ENCODE peak calls at places on chromosomes 4 and X, in six cellular contexts. O, Y, J, Q, V and G are unnamed samples.
A peak's percentile ranks its signal among the peaks of the same experiment; 100 is the strongest.

GRCh38 chr4:108336076-108336475 is 167.3 kb upstream of the LEF1 start:
- DNase-seq in O (no peak), Y (no peak), J (no peak), Q (no peak), V (no peak), G (no peak)

GRCh38 chr4:167232805-167233522 is 1.3 kb downstream of the SPOCK3 start:
- DNase-seq in O (no peak), Y (no peak), J (peak; percentile 9), Q (no peak), V (no peak), G (no peak)

GRCh38 chr4:98688416-98689290 is 30.2 kb upstream of the TSPAN5 start:
- DNase-seq in O (peak; percentile 46), Y (no peak), J (no peak), Q (no peak), V (no peak), G (no peak)

GRCh38 chr4:185708348-185708747 is 103.6 kb downstream of the SORBS2 start:
- DNase-seq in O (peak; percentile 58), Y (no peak), J (no peak), Q (no peak), V (no peak), G (no peak)

GRCh38 chr4:110106946-110107325 is 91.5 kb downstream of the ELOVL6 start:
- DNase-seq in O (peak; percentile 71), Y (no peak), J (no peak), Q (peak; percentile 4), V (no peak), G (no peak)

GRCh38 chr4:106530816-106531215 is 162.2 kb upstream of the GIMD1 start:
- DNase-seq in O (peak; percentile 4), Y (no peak), J (no peak), Q (no peak), V (no peak), G (no peak)

GRCh38 chr4:10893417-10893816 is 208.8 kb upstream of the CLNK start:
- DNase-seq in O (no peak), Y (no peak), J (no peak), Q (no peak), V (no peak), G (no peak)

GRCh38 chrX:15158736-15159406 is 111.0 kb downstream of the ASB9 start:
- DNase-seq in O (no peak), Y (no peak), J (no peak), Q (no peak), V (no peak), G (no peak)

GRCh38 chr4:165379662-165380061 is 854 bp downstream of the CPE start:
- DNase-seq in O (no peak), Y (peak; percentile 13), J (no peak), Q (no peak), V (no peak), G (no peak)

GRCh38 chr4:74838746-74839370 is 44.5 kb upstream of the BTC start:
- DNase-seq in O (peak; percentile 85), Y (no peak), J (no peak), Q (no peak), V (no peak), G (no peak)

GRCh38 chr4:26307027-26307426 is 13.8 kb upstream of the RBPJ start:
- DNase-seq in O (no peak), Y (no peak), J (no peak), Q (no peak), V (no peak), G (no peak)

GRCh38 chrX:153380691-153381090 is 20.5 kb downstream of the PNMA6E start:
- DNase-seq in O (no peak), Y (no peak), J (no peak), Q (no peak), V (no peak), G (no peak)

GRCh38 chr4:108398836-108399235 is 221.5 kb upstream of the RPL34 start:
- DNase-seq in O (no peak), Y (no peak), J (no peak), Q (no peak), V (no peak), G (no peak)

GRCh38 chrX:10617186-10617963 is 3.0 kb downstream of the MID1 start:
- DNase-seq in O (no peak), Y (no peak), J (no peak), Q (no peak), V (no peak), G (no peak)

GRCh38 chr4:116520886-116521285 is 564.5 kb downstream of the TRAM1L1 start:
- DNase-seq in O (no peak), Y (no peak), J (no peak), Q (no peak), V (no peak), G (no peak)

GRCh38 chr4:100984901-100985300 is 362.4 kb downstream of the PPP3CA start:
- DNase-seq in O (peak; percentile 68), Y (no peak), J (no peak), Q (no peak), V (no peak), G (no peak)

GRCh38 chr4:6395466-6396228 is 76.8 kb downstream of the PPP2R2C start:
- DNase-seq in O (no peak), Y (no peak), J (no peak), Q (no peak), V (no peak), G (no peak)

GRCh38 chrX:154696328-154697045 is 43.1 kb upstream of the CTAG2 start:
- DNase-seq in O (peak; percentile 87), Y (no peak), J (no peak), Q (no peak), V (no peak), G (no peak)

GRCh38 chrX:37371578-37371981 is 22.4 kb downstream of the PRRG1 start:
- DNase-seq in O (no peak), Y (peak; percentile 37), J (no peak), Q (no peak), V (no peak), G (no peak)

GRCh38 chrX:373641-374471 is 12.9 kb downstream of the PPP2R3B start:
- DNase-seq in O (peak; percentile 31), Y (no peak), J (peak; percentile 52), Q (no peak), V (no peak), G (no peak)

GRCh38 chrX:150767475-150768131 is 74.4 kb downstream of the MTMR1 start:
- DNase-seq in O (peak; percentile 91), Y (no peak), J (no peak), Q (no peak), V (no peak), G (no peak)

GRCh38 chr4:39502034-39502658 is 25.1 kb downstream of the UGDH start:
- DNase-seq in O (peak; percentile 58), Y (no peak), J (no peak), Q (no peak), V (no peak), G (no peak)

GRCh38 chr4:95732061-95732460 is 107.8 kb upstream of the PDHA2 start:
- DNase-seq in O (peak; percentile 49), Y (no peak), J (no peak), Q (no peak), V (no peak), G (no peak)

GRCh38 chr4:169658970-169659735 is 38.8 kb downstream of the CLCN3 start:
- DNase-seq in O (peak; percentile 9), Y (no peak), J (no peak), Q (no peak), V (no peak), G (no peak)

GRCh38 chr4:110335399-110335798 is 137.0 kb upstream of the ELOVL6 start:
- DNase-seq in O (no peak), Y (no peak), J (no peak), Q (no peak), V (no peak), G (no peak)

GRCh38 chrX:130887392-130887791 is 15.6 kb downstream of the ENOX2 start:
- DNase-seq in O (no peak), Y (no peak), J (no peak), Q (no peak), V (no peak), G (no peak)

GRCh38 chr4:67929447-67929846 is 33.8 kb downstream of the TMPRSS11A start:
- DNase-seq in O (peak; percentile 12), Y (no peak), J (no peak), Q (no peak), V (no peak), G (no peak)

GRCh38 chrX:88146577-88146976 is 600.4 kb upstream of the CPXCR1 start:
- DNase-seq in O (no peak), Y (no peak), J (no peak), Q (no peak), V (no peak), G (no peak)

GRCh38 chr4:1378559-1379231 is 27.5 kb downstream of the NKX1-1 start:
- DNase-seq in O (no peak), Y (peak; percentile 10), J (no peak), Q (no peak), V (peak; percentile 50), G (no peak)

GRCh38 chrX:18974993-18975392 is 8.9 kb downstream of the PHKA2 start:
- DNase-seq in O (no peak), Y (no peak), J (no peak), Q (no peak), V (no peak), G (no peak)

GRCh38 chr4:164383187-164384181 is 370.4 kb upstream of the SMIM31 start:
- DNase-seq in O (no peak), Y (no peak), J (peak; percentile 70), Q (no peak), V (peak; percentile 73), G (no peak)

GRCh38 chr4:142547974-142548373 is 298.1 kb downstream of the INPP4B start:
- DNase-seq in O (peak; percentile 18), Y (no peak), J (no peak), Q (no peak), V (no peak), G (no peak)

GRCh38 chr4:42277291-42277690 is 120.0 kb upstream of the SHISA3 start:
- DNase-seq in O (no peak), Y (no peak), J (no peak), Q (no peak), V (no peak), G (no peak)